ENCODE peak calls at places on chromosome 1, in four cellular contexts. E, M, U and D are unnamed samples.

GRCh38 chr1:15680131-15680530 is 4.0 kb upstream of the PLEKHM2 start:
- DNase-seq in U (no peak), E (no peak), M (no peak), D (no peak)

GRCh38 chr1:223141021-223141420 is 2.0 kb downstream of the TLR5 start:
- DNase-seq in M (no peak), U (no peak), E (no peak), D (no peak)

GRCh38 chr1:90995495-90995894 is 26.3 kb downstream of the ZNF644 start:
- DNase-seq in E (no peak), M (no peak), U (no peak), D (no peak)

GRCh38 chr1:15013767-15014166 is 139.8 kb upstream of the TMEM51 start:
- DNase-seq in U (no peak), E (no peak), M (no peak), D (no peak)

GRCh38 chr1:35717911-35718476 is 690 bp downstream of the C1orf216 start:
- DNase-seq in E (peak; percentile 71), U (no peak), M (no peak), D (no peak)

GRCh38 chr1:205535866-205536758 is 31.6 kb downstream of the CDK18 start:
- DNase-seq in E (peak; percentile 1), M (peak; percentile 32), U (no peak), D (no peak)

GRCh38 chr1:30256911-30257310 is 466.5 kb downstream of the MATN1 start:
- DNase-seq in U (no peak), E (no peak), M (peak; percentile 9), D (no peak)

GRCh38 chr1:226569879-226570547 is 21.4 kb downstream of the STUM start:
- DNase-seq in E (no peak), M (no peak), U (no peak), D (no peak)

GRCh38 chr1:12539705-12540579 is 78.1 kb downstream of the DHRS3 start:
- DNase-seq in U (peak; percentile 69), E (peak; percentile 98), M (no peak), D (no peak)

GRCh38 chr1:161038523-161039153 is at the start of gene TSTD1:
- DNase-seq in M (peak; percentile 88), E (no peak), U (no peak), D (peak; percentile 80)

GRCh38 chr1:112548540-112548939 is 39.8 kb downstream of the WNT2B start:
- DNase-seq in E (no peak), M (no peak), U (no peak), D (no peak)

GRCh38 chr1:109818351-109819325 is 54.9 kb upstream of the EPS8L3 start:
- DNase-seq in E (no peak), U (no peak), M (no peak), D (no peak)

GRCh38 chr1:15951341-15952153 is 24.4 kb downstream of the ZBTB17 start:
- DNase-seq in U (no peak), E (no peak), M (no peak), D (no peak)

GRCh38 chr1:162530318-162530984 is 31.1 kb upstream of the UAP1 start:
- DNase-seq in M (peak; percentile 73), U (no peak), E (no peak), D (no peak)

GRCh38 chr1:9198538-9199361 is 35.8 kb upstream of the H6PD start:
- DNase-seq in U (no peak), E (no peak), M (no peak), D (no peak)

GRCh38 chr1:151968791-151969399 is 24.8 kb downstream of the S100A10 start:
- DNase-seq in M (no peak), U (no peak), E (no peak), D (no peak)

GRCh38 chr1:42469727-42470126 is 6.6 kb downstream of the CCDC30 start:
- DNase-seq in M (no peak), U (no peak), E (no peak), D (no peak)

GRCh38 chr1:37509181-37509580 is 5.4 kb downstream of the MEAF6 start:
- DNase-seq in E (peak; percentile 55), U (no peak), M (no peak), D (no peak)